ENCODE peak calls at places on chromosomes 7 and 10, in four cellular contexts. X is HCT116, U is K562, V is HepG2. T is an unnamed sample.

GRCh38 chr7:47226688-47227087 is 355.2 kb downstream of the TNS3 start:
- DNase-seq in X (no peak), U (no peak), V (no peak), T (no peak)

GRCh38 chr7:91351374-91351773 is 87.1 kb downstream of the FZD1 start:
- DNase-seq in X (no peak), U (no peak), V (peak; percentile 3), T (no peak)

GRCh38 chr10:87961314-87961713 is 97.9 kb downstream of the PTEN start:
- DNase-seq in X (no peak), U (no peak), V (no peak), T (no peak)

GRCh38 chr10:8158439-8159071 is 104.1 kb downstream of the GATA3 start:
- DNase-seq in X (no peak), U (no peak), V (no peak), T (no peak)

GRCh38 chr10:97278491-97278989 is 13.9 kb downstream of the ARHGAP19 start:
- DNase-seq in X (peak; percentile 33), U (peak; percentile 43), V (peak; percentile 67), T (peak; percentile 61)

GRCh38 chr10:77383861-77384553 is 253.6 kb downstream of the KCNMA1 start:
- DNase-seq in X (no peak), U (no peak), V (no peak), T (no peak)

GRCh38 chr7:104903044-104903443 is 111.0 kb upstream of the KMT2E start:
- DNase-seq in X (no peak), U (no peak), V (no peak), T (no peak)

GRCh38 chr10:35398355-35398754 is 62.0 kb downstream of the CCNY start:
- DNase-seq in X (no peak), U (no peak), V (no peak), T (peak; percentile 39)

GRCh38 chr7:90931996-90932912 is 332.0 kb upstream of the FZD1 start:
- DNase-seq in X (no peak), U (no peak), V (no peak), T (no peak)

GRCh38 chr7:64990936-64991335 is at the start of gene ZNF117:
- DNase-seq in X (no peak), U (no peak), V (no peak), T (no peak)

GRCh38 chr7:94414481-94414880 is 19.8 kb downstream of the COL1A2 start:
- DNase-seq in X (no peak), U (no peak), V (no peak), T (no peak)

GRCh38 chr7:55431898-55432297 is 66.8 kb downstream of the LANCL2 start:
- DNase-seq in X (no peak), U (no peak), V (no peak), T (no peak)

GRCh38 chr10:43401627-43402026 is 7.4 kb downstream of the HNRNPF start:
- DNase-seq in X (no peak), U (no peak), V (no peak), T (no peak)

GRCh38 chr7:100444311-100445278 is 8.3 kb upstream of the PPP1R35 start:
- DNase-seq in X (no peak), U (peak; percentile 84), V (peak; percentile 96), T (no peak)

GRCh38 chr7:158572000-158572828 is 15.4 kb downstream of the PTPRN2 start:
- DNase-seq in X (no peak), U (peak; percentile 59), V (peak; percentile 27), T (peak; percentile 84)

GRCh38 chr7:117827861-117828260 is 45.4 kb downstream of the CTTNBP2 start:
- DNase-seq in X (peak; percentile 6), U (no peak), V (no peak), T (no peak)

GRCh38 chr10:102408728-102409603 is 9.6 kb downstream of the PSD start:
- DNase-seq in X (no peak), U (peak; percentile 60), V (no peak), T (peak; percentile 91)

GRCh38 chr10:31075434-31075833 is 43.8 kb upstream of the ZNF438 start:
- DNase-seq in X (no peak), U (no peak), V (no peak), T (no peak)

GRCh38 chr7:154720016-154720415 is 282.9 kb downstream of the PAXIP1 start:
- DNase-seq in X (no peak), U (no peak), V (no peak), T (no peak)

GRCh38 chr7:158256091-158256816 is 331.4 kb downstream of the PTPRN2 start:
- DNase-seq in X (no peak), U (no peak), V (no peak), T (no peak)

GRCh38 chr7:38262545-38262944 is 10.9 kb downstream of the TARP start:
- DNase-seq in X (no peak), U (no peak), V (no peak), T (no peak)

GRCh38 chr7:16431646-16432424 is 10.5 kb upstream of the CRPPA start:
- DNase-seq in X (peak; percentile 54), U (peak; percentile 65), V (peak; percentile 54), T (peak; percentile 34)

GRCh38 chr7:42691030-42691639 is 220.7 kb downstream of the C7orf25 start:
- DNase-seq in X (peak; percentile 10), U (peak; percentile 12), V (peak; percentile 16), T (peak; percentile 17)
- TF ChIP-seq ELF1 in X (no peak), U (no peak), V (no peak), T (no peak)

DNA sequence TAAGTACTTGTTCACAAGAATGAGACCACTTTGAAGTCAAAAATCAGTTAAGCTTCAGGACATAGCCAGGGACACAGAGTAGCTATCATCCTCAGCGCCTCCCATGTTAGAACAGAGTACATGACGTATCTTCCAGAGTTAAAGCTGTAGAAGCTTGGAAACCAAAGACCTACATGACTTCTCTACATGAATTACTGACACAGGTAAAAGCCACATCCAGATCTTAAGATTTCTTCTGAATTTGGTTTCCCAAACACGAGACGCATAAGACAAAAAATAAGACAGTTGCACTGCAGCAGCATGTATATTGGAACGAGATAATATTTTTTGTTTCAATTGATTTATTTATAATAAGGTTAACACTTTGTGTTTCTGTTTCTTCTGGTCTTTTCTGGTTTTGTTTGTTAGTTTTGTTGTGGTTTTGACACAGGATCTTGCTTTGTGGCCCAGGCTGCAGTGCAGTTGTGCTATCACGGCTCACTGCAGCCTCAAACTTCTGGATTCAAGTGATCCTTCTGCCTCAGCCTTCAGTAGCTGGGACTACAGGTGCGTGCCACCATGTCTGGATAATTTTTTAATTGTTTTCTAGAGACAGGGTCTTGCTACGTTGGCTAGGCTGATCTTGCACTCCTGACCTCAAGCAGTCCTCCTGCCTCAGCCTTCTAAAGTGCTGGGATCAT is 10.2 kb upstream of the EPC1 start:
- DNase-seq in X (no peak), U (no peak), V (no peak), T (no peak)
- TF ChIP-seq ELF1 in X (no peak), U (no peak), V (no peak), T (no peak)

GRCh38 chr7:149706398-149706797 is 67.0 kb downstream of the ZNF467 start:
- DNase-seq in X (no peak), U (no peak), V (no peak), T (no peak)
- TF ChIP-seq ELF1 in X (no peak), U (no peak), V (no peak), T (no peak)

GRCh38 chr7:93016085-93016471 is 101.7 kb downstream of the SAMD9 start:
- DNase-seq in X (no peak), U (no peak), V (no peak), T (no peak)
- TF ChIP-seq ELF1 in X (no peak), U (no peak), V (no peak), T (no peak)

GRCh38 chr7:75650671-75651070 is 88.1 kb downstream of the HIP1 start:
- DNase-seq in X (no peak), U (no peak), V (no peak), T (peak; percentile 57)
- TF ChIP-seq ELF1 in X (no peak), U (no peak), V (no peak), T (no peak)

DNA sequence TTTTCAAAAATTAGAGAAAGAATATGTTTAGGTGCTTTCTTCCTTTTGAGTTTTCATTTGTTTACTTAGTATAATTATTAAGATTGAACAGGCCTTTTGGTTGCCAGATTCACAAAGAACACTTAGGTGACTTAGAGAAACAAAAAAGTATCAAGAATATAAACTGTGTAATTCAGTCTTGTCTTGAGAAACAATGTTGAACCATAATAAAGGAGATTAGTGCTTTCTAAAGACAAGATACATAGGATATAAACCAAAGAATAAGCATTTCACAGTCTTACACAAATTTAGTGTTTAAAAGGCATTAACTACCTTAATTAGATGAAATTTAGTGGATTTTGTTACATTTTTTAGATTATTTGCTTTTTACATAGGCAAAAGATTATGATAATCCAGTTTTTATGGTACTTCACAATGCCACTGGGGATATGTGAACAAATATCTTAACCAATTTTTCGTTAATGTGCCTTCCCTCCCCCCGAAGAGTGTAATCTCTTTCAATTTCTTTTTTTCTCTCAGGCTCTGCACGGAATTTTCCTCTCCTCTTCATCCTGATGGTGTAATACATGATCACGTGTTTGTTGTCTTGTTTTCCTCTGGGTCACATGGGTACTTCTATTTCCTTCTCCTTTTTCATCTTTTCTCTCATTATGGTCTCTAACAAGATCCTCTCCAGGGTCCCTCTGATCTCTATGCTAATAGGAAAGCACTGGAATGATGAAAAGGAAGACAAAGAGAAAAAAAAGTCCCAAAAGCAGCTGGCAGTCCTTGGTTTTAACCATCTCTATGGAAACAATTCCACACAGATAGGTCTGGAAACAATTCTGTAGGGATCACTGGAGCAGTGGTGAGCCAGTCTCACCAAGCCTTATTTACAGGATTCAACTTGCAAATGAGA is 3.7 kb upstream of the HNRNPH3 start:
- DNase-seq in X (peak; percentile 16), U (no peak), V (peak; percentile 57), T (peak; percentile 68)
- TF ChIP-seq ELF1 in X (no peak), U (peak; percentile 16), V (no peak), T (no peak)

DNA sequence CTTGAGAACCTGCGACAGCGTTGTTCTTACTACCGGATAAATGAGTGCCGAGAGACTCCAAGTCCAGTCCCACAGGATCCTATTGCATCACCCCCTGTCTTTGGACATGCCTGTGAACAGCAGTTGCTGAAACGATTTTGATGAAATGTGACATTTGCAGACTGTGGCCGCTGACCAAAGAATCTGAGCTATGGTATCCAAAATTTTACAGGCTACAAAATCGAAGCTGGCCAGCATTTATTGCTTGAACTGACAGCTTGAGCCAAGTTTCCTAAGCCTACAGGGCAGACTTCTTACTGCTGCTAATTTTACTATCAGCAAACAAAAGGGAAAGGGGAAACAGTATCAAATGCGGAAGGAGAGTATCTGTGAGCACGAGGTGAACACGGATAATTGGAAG is 12.1 kb upstream of the NPVF start:
- DNase-seq in X (no peak), U (no peak), V (no peak), T (no peak)
- TF ChIP-seq ELF1 in X (no peak), U (no peak), V (no peak), T (no peak)